ENCODE peak calls at places on chromosomes 16 and 17, in ten cellular contexts. Q is activated CD8-positive, alpha-beta memory T cell treated with anti-CD3 and anti-CD28 coated beads for 4 hours; R is mesothelial cell of epicardium; O is heart right ventricle; L is nucleus accumbens; B is COLO829; S is GM20000; W is GM12864; M is NCI-H1417; N is activated naive CD4-positive, alpha-beta T cell treated with anti-CD3 and anti-CD28 coated beads for 36 hours. Y is an unnamed sample.

GRCh38 chr16:69535123-69536050 is 30.4 kb upstream of the NFAT5 start:
- DNase-seq in Q (no peak), R (no peak), O (no peak), L (no peak), B (no peak), S (no peak), W (no peak), M (no peak), N (no peak), Y (no peak)

GRCh38 chr17:79747508-79748295 is 17.0 kb downstream of the ENPP7 start:
- DNase-seq in Q (no peak), R (no peak), O (no peak), L (no peak), B (no peak), S (no peak), W (no peak), M (peak), N (no peak), Y (no peak)

GRCh38 chr17:27530791-27531391 is 74.6 kb downstream of the KSR1 start:
- DNase-seq in Q (no peak), R (no peak), O (no peak), L (no peak), B (no peak), S (no peak), W (no peak), M (no peak), N (no peak), Y (no peak)

GRCh38 chr17:5686246-5686645 is 101.9 kb upstream of the NLRP1 start:
- DNase-seq in Q (no peak), R (no peak), O (no peak), L (no peak), B (no peak), S (no peak), W (no peak), M (no peak), N (no peak), Y (no peak)

GRCh38 chr17:71338396-71338795 is 782.4 kb upstream of the SOX9 start:
- DNase-seq in Q (no peak), R (no peak), O (no peak), L (no peak), B (peak), S (no peak), W (no peak), M (no peak), N (no peak), Y (no peak)

GRCh38 chr17:72188801-72189200 is 68.0 kb downstream of the SOX9 start:
- DNase-seq in Q (no peak), R (no peak), O (no peak), L (no peak), B (no peak), S (no peak), W (no peak), M (no peak), N (no peak), Y (no peak)

GRCh38 chr16:56675685-56676210 is 6.1 kb downstream of the MT1H start:
- DNase-seq in Q (no peak), R (no peak), O (no peak), L (no peak), B (no peak), S (no peak), W (no peak), M (no peak), N (peak), Y (no peak)

GRCh38 chr17:79294459-79295071 is 219.9 kb downstream of the ENGASE start:
- DNase-seq in Q (no peak), R (peak), O (peak), L (no peak), B (peak), S (peak), W (no peak), M (no peak), N (peak), Y (peak)

GRCh38 chr17:59151591-59151990 is 3.4 kb downstream of the SKA2 start:
- DNase-seq in Q (no peak), R (no peak), O (no peak), L (no peak), B (no peak), S (no peak), W (no peak), M (no peak), N (no peak), Y (no peak)

GRCh38 chr17:75125984-75126383 is 5.6 kb downstream of the NT5C start:
- DNase-seq in Q (no peak), R (no peak), O (no peak), L (no peak), B (no peak), S (no peak), W (no peak), M (no peak), N (no peak), Y (no peak)

GRCh38 chr16:30951785-30952184 is 2.9 kb downstream of the ORAI3 start:
- DNase-seq in Q (no peak), R (no peak), O (peak), L (no peak), B (no peak), S (no peak), W (no peak), M (no peak), N (no peak), Y (no peak)

GRCh38 chr16:3819741-3820724 is 60.5 kb downstream of the CREBBP start:
- DNase-seq in Q (no peak), R (peak), O (no peak), L (no peak), B (peak), S (no peak), W (no peak), M (peak), N (no peak), Y (no peak)

GRCh38 chr16:4136229-4136813 is 20.1 kb upstream of the ADCY9 start:
- DNase-seq in Q (no peak), R (no peak), O (no peak), L (no peak), B (no peak), S (no peak), W (no peak), M (no peak), N (no peak), Y (no peak)

GRCh38 chr16:64823676-64824075 is 298.2 kb downstream of the CDH11 start:
- DNase-seq in Q (no peak), R (no peak), O (no peak), L (no peak), B (no peak), S (no peak), W (no peak), M (no peak), N (no peak), Y (no peak)

GRCh38 chr16:58850627-58851024 is 116.5 kb upstream of the GOT2 start:
- DNase-seq in Q (no peak), R (no peak), O (no peak), L (no peak), B (no peak), S (no peak), W (no peak), M (no peak), N (no peak), Y (no peak)

GRCh38 chr17:71363661-71364060 is 757.2 kb upstream of the SOX9 start:
- DNase-seq in Q (no peak), R (no peak), O (no peak), L (no peak), B (no peak), S (no peak), W (no peak), M (no peak), N (no peak), Y (no peak)

Y was measured in substantia nigra.